ENCODE peak calls at places on chromosomes 11 and 22, in nine cellular contexts. One of them, this sample, is unnamed.

GRCh38 chr11:56876621-56877312 is 111.9 kb upstream of the OR5AK2 start:
- DNase-seq in activated CD4-positive, alpha-beta memory T cell treated with anti-CD3 and anti-CD28 coated beads for 36 hours: no peak
- DNase-seq in GM04504: peak
- DNase-seq in HCEC 1CT: no peak
- DNase-seq in HepG2: no peak
- DNase-seq in activated T-cell treated with anti-CD3 and anti-CD28 coated beads for 1 hour: no peak
- DNase-seq in astrocyte of the spinal cord: peak
- DNase-seq in lower lobe of right lung: no peak
- DNase-seq in AG08395: no peak
- DNase-seq in this sample: no peak

GRCh38 chr11:8989411-8989810 is 14.4 kb downstream of the NRIP3 start:
- DNase-seq in activated CD4-positive, alpha-beta memory T cell treated with anti-CD3 and anti-CD28 coated beads for 36 hours: no peak
- DNase-seq in GM04504: no peak
- DNase-seq in HCEC 1CT: peak
- DNase-seq in HepG2: no peak
- DNase-seq in activated T-cell treated with anti-CD3 and anti-CD28 coated beads for 1 hour: no peak
- DNase-seq in astrocyte of the spinal cord: peak
- DNase-seq in lower lobe of right lung: no peak
- DNase-seq in AG08395: peak
- DNase-seq in this sample: no peak

GRCh38 chr11:1036303-1036923 is at the start of gene MUC6:
- DNase-seq in activated CD4-positive, alpha-beta memory T cell treated with anti-CD3 and anti-CD28 coated beads for 36 hours: no peak
- DNase-seq in GM04504: no peak
- DNase-seq in HCEC 1CT: no peak
- DNase-seq in HepG2: no peak
- DNase-seq in activated T-cell treated with anti-CD3 and anti-CD28 coated beads for 1 hour: no peak
- DNase-seq in astrocyte of the spinal cord: no peak
- DNase-seq in lower lobe of right lung: no peak
- DNase-seq in AG08395: no peak
- DNase-seq in this sample: peak

GRCh38 chr22:17980638-17981051 is 43.7 kb downstream of the MICAL3 start:
- DNase-seq in activated CD4-positive, alpha-beta memory T cell treated with anti-CD3 and anti-CD28 coated beads for 36 hours: peak
- DNase-seq in GM04504: no peak
- DNase-seq in HCEC 1CT: no peak
- DNase-seq in HepG2: no peak
- DNase-seq in activated T-cell treated with anti-CD3 and anti-CD28 coated beads for 1 hour: peak
- DNase-seq in astrocyte of the spinal cord: no peak
- DNase-seq in lower lobe of right lung: peak
- DNase-seq in AG08395: peak
- DNase-seq in this sample: peak

GRCh38 chr11:70538641-70539359 is 140.5 kb downstream of the CTTN start:
- DNase-seq in activated CD4-positive, alpha-beta memory T cell treated with anti-CD3 and anti-CD28 coated beads for 36 hours: no peak
- DNase-seq in GM04504: no peak
- DNase-seq in HCEC 1CT: no peak
- DNase-seq in HepG2: no peak
- DNase-seq in activated T-cell treated with anti-CD3 and anti-CD28 coated beads for 1 hour: no peak
- DNase-seq in astrocyte of the spinal cord: no peak
- DNase-seq in lower lobe of right lung: peak
- DNase-seq in AG08395: no peak
- DNase-seq in this sample: peak

GRCh38 chr11:47617417-47617809 is 23.2 kb upstream of the C1QTNF4 start:
- DNase-seq in activated CD4-positive, alpha-beta memory T cell treated with anti-CD3 and anti-CD28 coated beads for 36 hours: no peak
- DNase-seq in GM04504: peak
- DNase-seq in HCEC 1CT: peak
- DNase-seq in HepG2: no peak
- DNase-seq in activated T-cell treated with anti-CD3 and anti-CD28 coated beads for 1 hour: no peak
- DNase-seq in astrocyte of the spinal cord: peak
- DNase-seq in lower lobe of right lung: no peak
- DNase-seq in AG08395: peak
- DNase-seq in this sample: no peak

GRCh38 chr11:68798221-68798813 is 43.4 kb downstream of the CPT1A start:
- DNase-seq in activated CD4-positive, alpha-beta memory T cell treated with anti-CD3 and anti-CD28 coated beads for 36 hours: peak
- DNase-seq in GM04504: no peak
- DNase-seq in HCEC 1CT: no peak
- DNase-seq in HepG2: peak
- DNase-seq in activated T-cell treated with anti-CD3 and anti-CD28 coated beads for 1 hour: peak
- DNase-seq in astrocyte of the spinal cord: no peak
- DNase-seq in lower lobe of right lung: no peak
- DNase-seq in AG08395: peak
- DNase-seq in this sample: no peak

GRCh38 chr22:40031766-40032470 is 37.2 kb downstream of the FAM83F start:
- DNase-seq in activated CD4-positive, alpha-beta memory T cell treated with anti-CD3 and anti-CD28 coated beads for 36 hours: no peak
- DNase-seq in GM04504: no peak
- DNase-seq in HCEC 1CT: no peak
- DNase-seq in HepG2: no peak
- DNase-seq in activated T-cell treated with anti-CD3 and anti-CD28 coated beads for 1 hour: no peak
- DNase-seq in astrocyte of the spinal cord: no peak
- DNase-seq in lower lobe of right lung: no peak
- DNase-seq in AG08395: peak
- DNase-seq in this sample: peak

GRCh38 chr11:62909107-62909894 is 11.9 kb downstream of the CHRM1 start:
- DNase-seq in activated CD4-positive, alpha-beta memory T cell treated with anti-CD3 and anti-CD28 coated beads for 36 hours: peak
- DNase-seq in GM04504: no peak
- DNase-seq in HCEC 1CT: peak
- DNase-seq in HepG2: peak
- DNase-seq in activated T-cell treated with anti-CD3 and anti-CD28 coated beads for 1 hour: no peak
- DNase-seq in astrocyte of the spinal cord: peak
- DNase-seq in lower lobe of right lung: peak
- DNase-seq in AG08395: peak
- DNase-seq in this sample: peak

GRCh38 chr11:100980156-100980555 is 149.5 kb downstream of the PGR start:
- DNase-seq in activated CD4-positive, alpha-beta memory T cell treated with anti-CD3 and anti-CD28 coated beads for 36 hours: no peak
- DNase-seq in GM04504: no peak
- DNase-seq in HCEC 1CT: peak
- DNase-seq in HepG2: peak
- DNase-seq in activated T-cell treated with anti-CD3 and anti-CD28 coated beads for 1 hour: no peak
- DNase-seq in astrocyte of the spinal cord: peak
- DNase-seq in lower lobe of right lung: no peak
- DNase-seq in AG08395: no peak
- DNase-seq in this sample: no peak

GRCh38 chr11:47858169-47858543 is 10.0 kb upstream of the NUP160 start:
- DNase-seq in activated CD4-positive, alpha-beta memory T cell treated with anti-CD3 and anti-CD28 coated beads for 36 hours: no peak
- DNase-seq in GM04504: peak
- DNase-seq in HCEC 1CT: peak
- DNase-seq in HepG2: no peak
- DNase-seq in activated T-cell treated with anti-CD3 and anti-CD28 coated beads for 1 hour: no peak
- DNase-seq in astrocyte of the spinal cord: peak
- DNase-seq in lower lobe of right lung: no peak
- DNase-seq in AG08395: peak
- DNase-seq in this sample: no peak

GRCh38 chr11:22879615-22880014 is 19.3 kb upstream of the CCDC179 start:
- DNase-seq in activated CD4-positive, alpha-beta memory T cell treated with anti-CD3 and anti-CD28 coated beads for 36 hours: no peak
- DNase-seq in GM04504: no peak
- DNase-seq in HCEC 1CT: no peak
- DNase-seq in HepG2: no peak
- DNase-seq in activated T-cell treated with anti-CD3 and anti-CD28 coated beads for 1 hour: no peak
- DNase-seq in astrocyte of the spinal cord: peak
- DNase-seq in lower lobe of right lung: no peak
- DNase-seq in AG08395: no peak
- DNase-seq in this sample: no peak

GRCh38 chr11:113278925-113279324 is 35.5 kb upstream of the TTC12 start:
- DNase-seq in activated CD4-positive, alpha-beta memory T cell treated with anti-CD3 and anti-CD28 coated beads for 36 hours: no peak
- DNase-seq in GM04504: no peak
- DNase-seq in HCEC 1CT: no peak
- DNase-seq in HepG2: no peak
- DNase-seq in activated T-cell treated with anti-CD3 and anti-CD28 coated beads for 1 hour: no peak
- DNase-seq in astrocyte of the spinal cord: no peak
- DNase-seq in lower lobe of right lung: no peak
- DNase-seq in AG08395: no peak
- DNase-seq in this sample: no peak

GRCh38 chr11:35734669-35735068 is 72.1 kb downstream of the TRIM44 start:
- DNase-seq in activated CD4-positive, alpha-beta memory T cell treated with anti-CD3 and anti-CD28 coated beads for 36 hours: no peak
- DNase-seq in GM04504: no peak
- DNase-seq in HCEC 1CT: no peak
- DNase-seq in HepG2: peak
- DNase-seq in activated T-cell treated with anti-CD3 and anti-CD28 coated beads for 1 hour: no peak
- DNase-seq in astrocyte of the spinal cord: no peak
- DNase-seq in lower lobe of right lung: no peak
- DNase-seq in AG08395: no peak
- DNase-seq in this sample: no peak

GRCh38 chr11:122642472-122642922 is 13.0 kb upstream of the UBASH3B start:
- DNase-seq in activated CD4-positive, alpha-beta memory T cell treated with anti-CD3 and anti-CD28 coated beads for 36 hours: no peak
- DNase-seq in GM04504: peak
- DNase-seq in HCEC 1CT: peak
- DNase-seq in HepG2: peak
- DNase-seq in activated T-cell treated with anti-CD3 and anti-CD28 coated beads for 1 hour: no peak
- DNase-seq in astrocyte of the spinal cord: peak
- DNase-seq in lower lobe of right lung: no peak
- DNase-seq in AG08395: peak
- DNase-seq in this sample: no peak

GRCh38 chr11:118106789-118107335 is 20.1 kb upstream of the SMIM35 start:
- DNase-seq in activated CD4-positive, alpha-beta memory T cell treated with anti-CD3 and anti-CD28 coated beads for 36 hours: no peak
- DNase-seq in GM04504: no peak
- DNase-seq in HCEC 1CT: no peak
- DNase-seq in HepG2: no peak
- DNase-seq in activated T-cell treated with anti-CD3 and anti-CD28 coated beads for 1 hour: no peak
- DNase-seq in astrocyte of the spinal cord: no peak
- DNase-seq in lower lobe of right lung: no peak
- DNase-seq in AG08395: peak
- DNase-seq in this sample: peak

GRCh38 chr11:25535462-25535861 is 796.5 kb upstream of the ANO3 start:
- DNase-seq in activated CD4-positive, alpha-beta memory T cell treated with anti-CD3 and anti-CD28 coated beads for 36 hours: no peak
- DNase-seq in GM04504: no peak
- DNase-seq in HCEC 1CT: no peak
- DNase-seq in HepG2: no peak
- DNase-seq in activated T-cell treated with anti-CD3 and anti-CD28 coated beads for 1 hour: no peak
- DNase-seq in astrocyte of the spinal cord: no peak
- DNase-seq in lower lobe of right lung: no peak
- DNase-seq in AG08395: no peak
- DNase-seq in this sample: no peak

GRCh38 chr22:20291604-20292063 is 23.5 kb upstream of the RTN4R start:
- DNase-seq in activated CD4-positive, alpha-beta memory T cell treated with anti-CD3 and anti-CD28 coated beads for 36 hours: no peak
- DNase-seq in GM04504: no peak
- DNase-seq in HCEC 1CT: no peak
- DNase-seq in HepG2: no peak
- DNase-seq in activated T-cell treated with anti-CD3 and anti-CD28 coated beads for 1 hour: no peak
- DNase-seq in astrocyte of the spinal cord: no peak
- DNase-seq in lower lobe of right lung: no peak
- DNase-seq in AG08395: no peak
- DNase-seq in this sample: no peak

GRCh38 chr11:126113963-126114362 is 51.3 kb upstream of the CDON start:
- DNase-seq in activated CD4-positive, alpha-beta memory T cell treated with anti-CD3 and anti-CD28 coated beads for 36 hours: no peak
- DNase-seq in GM04504: no peak
- DNase-seq in HCEC 1CT: no peak
- DNase-seq in HepG2: no peak
- DNase-seq in activated T-cell treated with anti-CD3 and anti-CD28 coated beads for 1 hour: no peak
- DNase-seq in astrocyte of the spinal cord: no peak
- DNase-seq in lower lobe of right lung: no peak
- DNase-seq in AG08395: no peak
- DNase-seq in this sample: no peak

GRCh38 chr11:133163463-133164419 is 368.6 kb downstream of the OPCML start:
- DNase-seq in activated CD4-positive, alpha-beta memory T cell treated with anti-CD3 and anti-CD28 coated beads for 36 hours: no peak
- DNase-seq in GM04504: peak
- DNase-seq in HCEC 1CT: no peak
- DNase-seq in HepG2: peak
- DNase-seq in activated T-cell treated with anti-CD3 and anti-CD28 coated beads for 1 hour: no peak
- DNase-seq in astrocyte of the spinal cord: peak
- DNase-seq in lower lobe of right lung: no peak
- DNase-seq in AG08395: peak
- DNase-seq in this sample: no peak

GRCh38 chr22:22099833-22100812 is 117.5 kb upstream of the TOP3B start:
- DNase-seq in activated CD4-positive, alpha-beta memory T cell treated with anti-CD3 and anti-CD28 coated beads for 36 hours: no peak
- DNase-seq in GM04504: no peak
- DNase-seq in HCEC 1CT: peak
- DNase-seq in HepG2: no peak
- DNase-seq in activated T-cell treated with anti-CD3 and anti-CD28 coated beads for 1 hour: no peak
- DNase-seq in astrocyte of the spinal cord: no peak
- DNase-seq in lower lobe of right lung: no peak
- DNase-seq in AG08395: peak
- DNase-seq in this sample: no peak

GRCh38 chr11:65394125-65394536 is 7.7 kb downstream of the FRMD8 start:
- DNase-seq in activated CD4-positive, alpha-beta memory T cell treated with anti-CD3 and anti-CD28 coated beads for 36 hours: no peak
- DNase-seq in GM04504: no peak
- DNase-seq in HCEC 1CT: no peak
- DNase-seq in HepG2: no peak
- DNase-seq in activated T-cell treated with anti-CD3 and anti-CD28 coated beads for 1 hour: no peak
- DNase-seq in astrocyte of the spinal cord: no peak
- DNase-seq in lower lobe of right lung: no peak
- DNase-seq in AG08395: no peak
- DNase-seq in this sample: no peak

GRCh38 chr22:17896552-17896951 is 122.3 kb upstream of the BID start:
- DNase-seq in activated CD4-positive, alpha-beta memory T cell treated with anti-CD3 and anti-CD28 coated beads for 36 hours: no peak
- DNase-seq in GM04504: no peak
- DNase-seq in HCEC 1CT: no peak
- DNase-seq in HepG2: no peak
- DNase-seq in activated T-cell treated with anti-CD3 and anti-CD28 coated beads for 1 hour: no peak
- DNase-seq in astrocyte of the spinal cord: peak
- DNase-seq in lower lobe of right lung: no peak
- DNase-seq in AG08395: peak
- DNase-seq in this sample: no peak

GRCh38 chr11:103619480-103619879 is 417.0 kb upstream of the DDI1 start:
- DNase-seq in activated CD4-positive, alpha-beta memory T cell treated with anti-CD3 and anti-CD28 coated beads for 36 hours: no peak
- DNase-seq in GM04504: no peak
- DNase-seq in HCEC 1CT: peak
- DNase-seq in HepG2: no peak
- DNase-seq in activated T-cell treated with anti-CD3 and anti-CD28 coated beads for 1 hour: no peak
- DNase-seq in astrocyte of the spinal cord: no peak
- DNase-seq in lower lobe of right lung: no peak
- DNase-seq in AG08395: no peak
- DNase-seq in this sample: no peak

GRCh38 chr11:123235117-123235686 is 40.2 kb upstream of the CLMP start:
- DNase-seq in activated CD4-positive, alpha-beta memory T cell treated with anti-CD3 and anti-CD28 coated beads for 36 hours: peak
- DNase-seq in GM04504: no peak
- DNase-seq in HCEC 1CT: peak
- DNase-seq in HepG2: peak
- DNase-seq in activated T-cell treated with anti-CD3 and anti-CD28 coated beads for 1 hour: peak
- DNase-seq in astrocyte of the spinal cord: no peak
- DNase-seq in lower lobe of right lung: peak
- DNase-seq in AG08395: no peak
- DNase-seq in this sample: no peak

GRCh38 chr22:46013460-46014416 is 36.8 kb upstream of the WNT7B start:
- DNase-seq in activated CD4-positive, alpha-beta memory T cell treated with anti-CD3 and anti-CD28 coated beads for 36 hours: peak
- DNase-seq in GM04504: peak
- DNase-seq in HCEC 1CT: peak
- DNase-seq in HepG2: peak
- DNase-seq in activated T-cell treated with anti-CD3 and anti-CD28 coated beads for 1 hour: peak
- DNase-seq in astrocyte of the spinal cord: peak
- DNase-seq in lower lobe of right lung: peak
- DNase-seq in AG08395: peak
- DNase-seq in this sample: peak